ENCODE peak calls at places on chromosome 17, in eight cellular contexts. I, C, K, S, Z, B, M and U are unnamed samples.

GRCh38 chr17:74224959-74225725 is 11.8 kb downstream of the TTYH2 start:
- DNase-seq in C (no peak), I (no peak), S (no peak), M (no peak), B (no peak), K (no peak), Z (no peak), U (no peak)

GRCh38 chr17:59362811-59363205 is 31.4 kb downstream of the YPEL2 start:
- DNase-seq in M (no peak), I (no peak), S (no peak), Z (no peak), B (no peak), C (no peak), K (no peak), U (no peak)

GRCh38 chr17:9956474-9957131 is 51.5 kb upstream of the RCVRN start:
- DNase-seq in Z (no peak), M (no peak), C (no peak), K (no peak), B (no peak), S (no peak), I (no peak), U (no peak)

GRCh38 chr17:70338946-70339354 is 169.6 kb downstream of the KCNJ2 start:
- DNase-seq in B (no peak), I (no peak), M (no peak), Z (no peak), K (no peak), S (no peak), C (no peak), U (no peak)

GRCh38 chr17:58336456-58337094 is 8.0 kb upstream of the TSPOAP1 start:
- DNase-seq in K (no peak), I (peak; percentile 38), B (no peak), S (no peak), C (peak; percentile 85), Z (no peak), M (no peak), U (no peak)

GRCh38 chr17:1683489-1683888 is 1.2 kb downstream of the PRPF8 start:
- DNase-seq in M (no peak), C (no peak), B (no peak), Z (no peak), I (no peak), S (no peak), K (peak; percentile 8), U (no peak)

GRCh38 chr17:28407130-28407973 is 1.3 kb upstream of the SLC46A1 start:
- DNase-seq in M (no peak), S (no peak), K (peak; percentile 27), B (no peak), I (no peak), Z (no peak), C (no peak), U (no peak)

GRCh38 chr17:81180836-81181810 is 15.1 kb upstream of the AATK start:
- DNase-seq in M (no peak), K (no peak), C (no peak), I (no peak), B (no peak), Z (no peak), S (no peak), U (no peak)

GRCh38 chr17:81865733-81866439 is 5.3 kb downstream of the ARHGDIA start:
- DNase-seq in C (peak; percentile 20), S (no peak), B (no peak), I (no peak), K (no peak), Z (no peak), M (no peak), U (no peak)

GRCh38 chr17:65101371-65101770 is 35.8 kb upstream of the RGS9 start:
- DNase-seq in Z (no peak), I (no peak), K (no peak), B (no peak), C (no peak), S (no peak), M (no peak), U (no peak)

GRCh38 chr17:57143341-57143740 is 58.3 kb downstream of the AKAP1 start:
- DNase-seq in K (no peak), B (no peak), M (no peak), S (no peak), C (no peak), I (no peak), Z (no peak), U (no peak)

GRCh38 chr17:41782142-41782541 is 4.4 kb downstream of the JUP start:
- DNase-seq in Z (no peak), S (no peak), I (no peak), B (no peak), C (no peak), K (no peak), M (no peak), U (no peak)

GRCh38 chr17:70074236-70074830 is 692 bp upstream of the KCNJ16 start:
- DNase-seq in M (no peak), Z (no peak), S (no peak), C (no peak), K (no peak), B (no peak), I (no peak), U (no peak)

DNA sequence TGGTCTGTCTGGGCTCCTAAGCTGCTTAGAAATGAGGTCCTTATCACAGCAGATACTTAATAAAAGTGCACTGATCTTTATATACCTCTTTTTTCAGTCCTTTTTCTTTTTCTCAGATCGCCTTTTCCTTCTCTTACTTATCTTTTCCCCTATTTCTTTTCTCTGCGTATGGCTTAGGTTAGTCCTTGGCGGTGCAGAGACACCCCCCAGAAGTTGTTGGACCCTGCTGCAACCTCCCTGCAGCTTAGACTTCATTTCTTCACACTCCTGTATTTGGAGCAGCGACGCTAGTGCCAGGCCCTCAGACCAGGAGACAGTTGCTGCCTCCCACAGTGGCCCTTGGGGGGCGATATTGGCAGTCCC is 67.6 kb downstream of the CENPV start:
- DNase-seq in K (no peak), I (no peak), C (no peak), B (no peak), S (no peak), Z (no peak), M (no peak), U (no peak)
- TF ChIP-seq CTCF in K (peak; percentile 64), I (peak; percentile 45), C (peak; percentile 41), B (peak; percentile 61), S (peak; percentile 47), Z (peak; percentile 23), M (peak; percentile 52), U (peak; percentile 68)

DNA sequence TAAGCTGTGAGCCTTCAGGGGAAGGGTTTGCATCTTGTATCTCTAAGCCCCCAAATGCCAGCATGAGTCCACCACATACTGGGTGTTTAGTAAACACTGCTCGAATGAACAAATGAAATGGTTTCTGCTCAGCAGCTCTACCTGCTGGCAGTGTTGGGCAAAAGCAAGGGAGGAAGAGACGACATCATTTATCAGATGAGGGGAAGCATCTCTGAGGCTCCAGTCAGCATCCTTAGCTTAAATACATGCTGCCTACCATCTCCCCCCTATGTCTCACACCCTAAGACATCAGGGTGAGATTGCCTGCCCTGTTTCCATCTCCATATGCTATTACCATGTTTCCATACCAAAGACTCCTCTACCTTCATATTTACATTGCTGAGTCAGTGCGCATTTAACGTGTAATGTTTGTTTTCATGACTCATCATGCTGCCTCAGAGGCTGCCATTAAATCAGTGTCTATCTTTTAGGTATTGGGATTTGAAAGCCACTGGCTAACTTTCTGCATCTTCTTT is 379.8 kb downstream of the UTP18 start:
- DNase-seq in S (peak; percentile 22), C (no peak), I (no peak), Z (no peak), K (peak; percentile 69), M (no peak), B (no peak), U (no peak)
- TF ChIP-seq CTCF in S (peak; percentile 71), C (no peak), I (no peak), Z (no peak), K (peak; percentile 67), M (peak; percentile 62), B (peak; percentile 63), U (no peak)

GRCh38 chr17:78607061-78607460 is 29.9 kb upstream of the DNAH17 start:
- DNase-seq in K (peak; percentile 51), B (no peak), C (no peak), M (no peak), S (no peak), I (no peak), Z (no peak), U (no peak)

GRCh38 chr17:78605886-78606285 is 28.7 kb upstream of the DNAH17 start:
- DNase-seq in Z (no peak), S (no peak), B (no peak), K (no peak), M (no peak), I (no peak), C (no peak), U (no peak)

GRCh38 chr17:78608122-78608803 is 31.1 kb upstream of the DNAH17 start:
- DNase-seq in C (no peak), B (no peak), Z (no peak), I (no peak), S (no peak), K (no peak), M (no peak), U (no peak)

GRCh38 chr17:78602246-78602645 is 25.1 kb upstream of the DNAH17 start:
- DNase-seq in K (no peak), M (no peak), S (no peak), Z (no peak), B (no peak), I (no peak), C (no peak), U (no peak)

DNA sequence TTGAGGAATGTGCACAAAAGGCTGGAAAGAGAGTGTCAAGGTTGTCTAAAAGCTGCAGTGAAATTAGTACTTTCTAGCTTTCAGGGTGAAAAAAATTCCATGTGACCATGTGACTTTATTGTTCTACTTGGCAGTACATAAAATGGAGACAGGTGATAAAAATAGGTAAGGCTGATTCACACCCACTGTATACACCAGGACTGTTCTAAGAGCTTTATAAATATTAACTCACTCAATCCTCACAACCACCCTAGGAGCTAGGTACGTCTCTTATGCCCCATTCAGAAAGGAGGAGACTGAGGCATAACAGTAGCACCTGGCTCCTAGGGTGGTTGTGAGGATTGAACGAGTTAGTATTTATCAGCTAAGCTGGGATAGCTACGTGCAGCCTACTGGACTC is 28.2 kb upstream of the DNAH17 start:
- DNase-seq in I (no peak), K (no peak), B (no peak), S (no peak), Z (no peak), M (no peak), C (no peak), U (no peak)
- TF ChIP-seq CTCF in I (no peak), K (no peak), B (no peak), S (no peak), Z (no peak), M (no peak), C (no peak), U (no peak)

GRCh38 chr17:35146214-35146833 is 1.3 kb upstream of the UNC45B start:
- DNase-seq in Z (no peak), C (no peak), M (no peak), K (no peak), I (no peak), S (no peak), B (no peak), U (no peak)

GRCh38 chr17:35144840-35145239 is 2.7 kb upstream of the NLE1 start:
- DNase-seq in M (no peak), I (no peak), S (no peak), B (no peak), Z (no peak), C (no peak), K (no peak), U (no peak)

GRCh38 chr17:35141681-35142466 is at the start of gene NLE1:
- DNase-seq in B (peak; percentile 89), S (peak; percentile 89), K (peak; percentile 88), Z (peak; percentile 81), M (peak; percentile 91), C (peak; percentile 83), I (peak; percentile 74), U (peak; percentile 66)

GRCh38 chr17:35138218-35138617 is 3.9 kb downstream of the NLE1 start:
- DNase-seq in K (no peak), I (no peak), B (no peak), M (no peak), C (no peak), Z (no peak), S (no peak), U (no peak)

GRCh38 chr17:35142467-35142796 is 329 bp upstream of the NLE1 start:
- DNase-seq in C (no peak), I (no peak), Z (no peak), B (no peak), K (no peak), M (no peak), S (no peak), U (no peak)
- TF ChIP-seq CTCF in C (no peak), I (no peak), Z (no peak), B (no peak), K (no peak), M (no peak), S (no peak), U (peak; percentile 63)